ENCODE peak calls at places on chromosomes 6 and 20, in nine cellular contexts. A is heart left ventricle, Q is HCT116, O is gastrocnemius medialis, D is right lobe of liver, B is sigmoid colon, H is IMR-90, K is endothelial cell of umbilical vein, T is Peyer's patch. E is an unnamed sample.

GRCh38 chr6:113591896-113592827 is 265.0 kb upstream of the MARCKS start:
- DNase-seq in A (peak; percentile 30), Q (no peak), O (no peak), D (no peak), B (no peak), H (peak; percentile 31), K (peak; percentile 78), T (no peak), E (no peak)

GRCh38 chr6:136464874-136465273 is 85.3 kb downstream of the MAP7 start:
- DNase-seq in A (no peak), Q (no peak), O (no peak), D (no peak), B (no peak), H (no peak), K (no peak), T (no peak), E (no peak)

GRCh38 chr6:4355241-4355640 is 219.9 kb upstream of the ECI2 start:
- DNase-seq in A (no peak), Q (peak; percentile 13), O (no peak), D (no peak), B (no peak), H (peak; percentile 95), K (peak; percentile 61), T (no peak), E (no peak)

GRCh38 chr6:81075974-81076373 is 676.5 kb downstream of the TENT5A start:
- DNase-seq in A (no peak), Q (peak; percentile 21), O (no peak), D (no peak), B (no peak), H (peak; percentile 12), K (peak; percentile 32), T (no peak), E (no peak)

GRCh38 chr6:132190097-132190814 is 211.0 kb downstream of the MOXD1 start:
- DNase-seq in A (no peak), Q (peak; percentile 3), O (no peak), D (no peak), B (no peak), H (peak; percentile 75), K (peak; percentile 46), T (no peak), E (no peak)

GRCh38 chr6:12262236-12263061 is 27.7 kb upstream of the EDN1 start:
- DNase-seq in A (no peak), Q (no peak), O (no peak), D (no peak), B (no peak), H (no peak), K (no peak), T (peak; percentile 78), E (no peak)

GRCh38 chr20:16574656-16575355 is 1.6 kb upstream of the KIF16B start:
- DNase-seq in A (peak; percentile 90), Q (peak; percentile 86), O (peak; percentile 83), D (peak; percentile 93), B (peak; percentile 95), H (peak; percentile 68), K (peak; percentile 83), T (peak; percentile 93), E (peak; percentile 87)

GRCh38 chr6:113522376-113522775 is 334.8 kb upstream of the MARCKS start:
- DNase-seq in A (no peak), Q (no peak), O (no peak), D (no peak), B (no peak), H (no peak), K (no peak), T (no peak), E (no peak)

GRCh38 chr6:105886812-105887513 is 199.2 kb upstream of the PRDM1 start:
- DNase-seq in A (no peak), Q (no peak), O (no peak), D (no peak), B (no peak), H (no peak), K (no peak), T (no peak), E (no peak)

GRCh38 chr6:144543006-144543871 is 258.1 kb downstream of the UTRN start:
- DNase-seq in A (no peak), Q (peak; percentile 32), O (no peak), D (no peak), B (no peak), H (peak; percentile 60), K (no peak), T (no peak), E (no peak)

GRCh38 chr6:152218887-152219286 is 411.4 kb downstream of the ESR1 start:
- DNase-seq in A (no peak), Q (no peak), O (no peak), D (no peak), B (no peak), H (no peak), K (no peak), T (no peak), E (no peak)

DNA sequence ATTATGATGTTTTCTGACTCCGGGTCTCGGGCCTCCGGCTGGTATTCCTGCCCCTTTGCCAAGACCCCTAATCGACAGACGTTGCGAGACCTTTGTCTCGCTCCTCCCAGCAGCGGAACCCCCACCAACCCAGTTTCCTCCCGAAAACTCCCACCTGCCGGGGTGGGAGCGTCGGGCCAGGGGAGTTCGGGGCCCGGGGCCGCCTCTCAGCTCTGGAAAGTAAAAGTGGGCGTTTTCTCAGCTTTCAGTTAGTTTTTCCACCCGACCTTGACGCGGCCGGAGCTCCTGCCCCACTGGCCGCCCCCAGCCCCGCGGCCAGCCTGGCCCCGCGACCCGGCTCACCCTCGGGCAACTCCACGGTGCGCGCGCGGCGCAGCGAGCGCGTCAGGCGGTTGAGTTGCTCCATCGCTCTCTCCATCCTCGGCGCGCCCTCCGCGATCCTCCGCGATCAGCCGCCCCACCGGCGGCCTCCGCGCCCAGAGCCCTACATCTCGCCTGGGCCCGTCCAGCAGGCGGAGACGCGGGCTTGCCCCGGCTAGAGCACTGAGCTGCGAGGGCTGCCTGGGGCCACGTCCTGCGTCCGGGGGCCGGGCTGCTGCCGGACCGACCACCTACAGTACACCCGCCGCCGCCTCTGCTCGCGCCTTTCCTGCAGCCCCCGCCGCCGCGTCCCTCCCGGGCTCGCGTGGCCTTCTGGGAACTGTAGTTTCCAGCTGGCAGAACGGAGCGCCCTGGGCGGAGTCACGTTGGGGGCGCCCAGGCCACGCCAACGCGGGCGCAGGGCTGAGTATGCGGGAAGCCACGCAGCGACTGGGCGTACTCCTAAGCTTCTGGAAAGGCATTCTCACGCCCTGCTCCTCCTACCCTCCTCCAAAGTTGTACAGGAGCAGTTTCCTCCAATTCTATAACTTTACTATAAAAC is at the start of gene HACE1:
- DNase-seq in A (peak; percentile 91), Q (peak; percentile 74), O (peak; percentile 74), D (peak; percentile 91), B (peak; percentile 91), H (peak; percentile 83), K (peak; percentile 93), T (peak; percentile 89), E (peak; percentile 67)
- TF ChIP-seq POLR2A in A (peak; percentile 70), Q (peak; percentile 57), O (peak; percentile 44), D (peak; percentile 40), B (no peak), H (peak; percentile 54), K (peak; percentile 49), T (peak; percentile 35), E (no peak)

GRCh38 chr20:62914436-62914835 is 11.9 kb downstream of the DIDO1 start:
- DNase-seq in A (no peak), Q (no peak), O (no peak), D (no peak), B (no peak), H (no peak), K (no peak), T (no peak), E (no peak)
- H3K4me1 ChIP-seq in A (peaks cover 7% of the 10 kb centered on the region), Q (peaks cover 13% of the 10 kb centered on the region), O (peaks cover 63% of the 10 kb centered on the region), D (no peaks in the 10 kb centered on the region), B (peaks cover 69% of the 10 kb centered on the region), H (peaks cover 11% of the 10 kb centered on the region), K (no peaks in the 10 kb centered on the region), T (peaks cover 60% of the 10 kb centered on the region), E (peaks cover 13% of the 10 kb centered on the region)

GRCh38 chr20:63224272-63225081 is 8.5 kb upstream of the YTHDF1 start:
- DNase-seq in A (peak; percentile 54), Q (no peak), O (no peak), D (no peak), B (peak; percentile 78), H (peak; percentile 44), K (no peak), T (no peak), E (no peak)
- TF ChIP-seq CTCF in A (no peak), Q (peak; percentile 43), O (peak; percentile 10), D (no peak), B (no peak), H (peak; percentile 35), K (no peak), T (no peak), E (no peak)

GRCh38 chr6:10556496-10557391 is 35.6 kb downstream of the GCNT2 start:
- DNase-seq in A (no peak), Q (no peak), O (no peak), D (no peak), B (no peak), H (no peak), K (peak; percentile 68), T (no peak), E (no peak)

GRCh38 chr6:10557886-10558285 is 36.7 kb downstream of the GCNT2 start:
- DNase-seq in A (no peak), Q (no peak), O (no peak), D (no peak), B (no peak), H (no peak), K (no peak), T (no peak), E (no peak)

GRCh38 chr6:10553869-10554268 is 32.7 kb downstream of the GCNT2 start:
- DNase-seq in A (no peak), Q (no peak), O (no peak), D (no peak), B (no peak), H (no peak), K (no peak), T (no peak), E (no peak)

GRCh38 chr6:10554826-10555225 is 33.7 kb downstream of the GCNT2 start:
- DNase-seq in A (no peak), Q (no peak), O (no peak), D (no peak), B (no peak), H (no peak), K (peak; percentile 75), T (no peak), E (no peak)

DNA sequence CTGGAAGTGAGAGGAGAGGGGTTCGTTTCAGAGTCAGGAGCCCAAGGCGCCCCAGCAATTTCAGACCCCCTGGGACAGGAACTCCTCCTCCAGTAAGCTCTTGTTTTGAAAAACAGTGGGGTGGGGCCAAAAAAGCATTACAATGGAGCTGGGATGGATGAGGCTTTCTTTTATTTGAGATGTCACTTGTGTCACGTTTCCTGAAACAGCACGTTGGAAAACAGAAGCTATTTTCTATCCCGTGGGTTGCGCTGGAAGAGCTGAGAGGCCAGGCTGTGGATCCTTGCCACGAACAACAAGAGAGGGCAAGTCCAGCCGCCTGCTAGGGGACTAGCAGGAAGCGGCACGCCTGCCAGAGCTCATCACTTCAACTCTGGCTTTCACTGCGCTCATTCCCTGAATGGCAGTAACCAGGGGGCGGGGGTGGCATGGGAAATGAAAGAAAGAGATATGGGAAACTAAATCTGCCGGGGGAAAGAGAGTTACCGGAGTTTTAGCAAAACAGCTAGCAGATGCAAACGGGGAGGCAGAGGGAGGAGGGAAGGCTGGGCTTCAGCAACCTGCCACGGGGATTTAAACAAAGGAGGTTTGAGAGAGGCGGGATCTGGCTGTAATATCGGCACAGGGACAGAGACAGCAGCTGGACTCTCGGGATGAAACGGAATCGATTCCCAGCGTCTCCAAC is 34.6 kb downstream of the GCNT2 start:
- DNase-seq in A (peak; percentile 70), Q (no peak), O (no peak), D (peak; percentile 69), B (peak; percentile 84), H (peak; percentile 8), K (peak; percentile 82), T (peak; percentile 59), E (peak; percentile 56)
- TF ChIP-seq POLR2A in A (no peak), Q (no peak), O (no peak), D (no peak), B (no peak), H (no peak), K (no peak), T (no peak), E (no peak)

E was measured in breast epithelium.